ENCODE peak calls at places on chromosomes 16 and 17, in nine cellular contexts. P is activated effector memory CD4-positive, alpha-beta T cell treated with anti-CD3 and anti-CD28 coated beads, Interleukin-2, amount 50 U/mL, for 16 hours; V is activated naive CD4-positive, alpha-beta T cell treated with anti-CD3 and anti-CD28 coated beads, Interleukin-2, amount 50 U/mL, for 16 hours; M is HCEC 1CT; N is stimulated activated CD4-positive, alpha-beta T cell treated with anti-CD3 and anti-CD28 coated beads, Interleukin-1b, Interleukin-23, amount 100 ng/mL, for 1 hour; L is GM13977; O is HTR-8/SVneo; K is posterior vena cava; G is T follicular helper cell. S is an unnamed sample.

GRCh38 chr16:89563639-89564392 is 3.3 kb downstream of the RPL13 start:
- DNase-seq in P (no peak), V (no peak), M (no peak), N (no peak), L (no peak), O (no peak), K (no peak), G (no peak), S (no peak)

GRCh38 chr16:1707193-1707790 is 1.3 kb downstream of the MAPK8IP3 start:
- DNase-seq in P (no peak), V (no peak), M (peak), N (no peak), L (peak), O (no peak), K (no peak), G (no peak), S (no peak)

GRCh38 chr16:2483160-2483559 is 8.2 kb downstream of the TBC1D24 start:
- DNase-seq in P (no peak), V (no peak), M (no peak), N (no peak), L (no peak), O (no peak), K (no peak), G (no peak), S (no peak)

GRCh38 chr16:2339521-2340484 is 725 bp downstream of the ABCA3 start:
- DNase-seq in P (peak), V (peak), M (no peak), N (no peak), L (peak), O (peak), K (peak), G (peak), S (peak)

GRCh38 chr17:76922084-76922483 is 53.9 kb downstream of the MGAT5B start:
- DNase-seq in P (no peak), V (no peak), M (no peak), N (no peak), L (no peak), O (no peak), K (no peak), G (no peak), S (no peak)

GRCh38 chr17:39014044-39014794 is 47.0 kb upstream of the FBXO47 start:
- DNase-seq in P (no peak), V (no peak), M (peak), N (no peak), L (no peak), O (no peak), K (peak), G (no peak), S (no peak)

GRCh38 chr16:86296263-86296662 is 214.1 kb upstream of the FOXF1 start:
- DNase-seq in P (no peak), V (no peak), M (no peak), N (no peak), L (no peak), O (no peak), K (no peak), G (no peak), S (no peak)

GRCh38 chr17:67608691-67609090 is 109.0 kb upstream of the NOL11 start:
- DNase-seq in P (no peak), V (no peak), M (peak), N (no peak), L (no peak), O (no peak), K (no peak), G (no peak), S (peak)

GRCh38 chr17:80457236-80457856 is 19.1 kb downstream of the NPTX1 start:
- DNase-seq in P (no peak), V (no peak), M (no peak), N (no peak), L (no peak), O (no peak), K (no peak), G (no peak), S (no peak)

GRCh38 chr17:49676276-49676868 is 1.5 kb downstream of the SPOP start:
- DNase-seq in P (no peak), V (no peak), M (peak), N (no peak), L (peak), O (no peak), K (no peak), G (peak), S (no peak)

GRCh38 chr16:55912022-55912421 is 36.8 kb upstream of the CES5A start:
- DNase-seq in P (no peak), V (no peak), M (no peak), N (no peak), L (no peak), O (no peak), K (no peak), G (no peak), S (no peak)

S was measured in H54.